ENCODE peak calls at places on chromosomes 7 and 10, in eight cellular contexts. B, E, X, S, P, A, J and U are unnamed samples.

GRCh38 chr7:141945356-141945755 is 1.4 kb downstream of the CLEC5A start:
- DNase-seq in P (no peak), J (no peak), A (no peak), E (no peak), B (no peak), S (no peak), X (no peak), U (peak)

GRCh38 chr7:116953727-116954442 is 584 bp downstream of the ST7 start:
- DNase-seq in S (peak), B (no peak), P (peak), J (peak), X (peak), E (peak), A (peak), U (no peak)

GRCh38 chr10:86264481-86265231 is 101.9 kb downstream of the GRID1 start:
- DNase-seq in B (no peak), X (peak), A (no peak), E (no peak), S (no peak), J (no peak), P (no peak), U (no peak)

GRCh38 chr10:62614389-62615157 is 189.9 kb upstream of the ADO start:
- DNase-seq in S (no peak), B (no peak), A (no peak), E (no peak), X (no peak), P (no peak), J (no peak), U (peak)

GRCh38 chr7:153524070-153524601 is 528.1 kb upstream of the DPP6 start:
- DNase-seq in B (no peak), E (no peak), A (no peak), J (peak), X (peak), S (no peak), P (no peak), U (no peak)

GRCh38 chr7:108002726-108003590 is at the start of gene LAMB1:
- DNase-seq in E (peak), P (no peak), S (no peak), B (no peak), J (peak), X (peak), A (no peak), U (no peak)

GRCh38 chr10:2897619-2898508 is 169.5 kb upstream of the PFKP start:
- DNase-seq in J (no peak), B (no peak), P (no peak), S (no peak), A (no peak), X (no peak), E (no peak), U (no peak)

GRCh38 chr7:80584778-80585177 is 53.7 kb upstream of the CD36 start:
- DNase-seq in P (no peak), A (no peak), B (no peak), E (no peak), X (no peak), S (no peak), J (peak), U (peak)

GRCh38 chr7:127393370-127394058 is 1.0 kb upstream of the ZNF800 start:
- DNase-seq in P (no peak), B (no peak), A (no peak), S (no peak), X (peak), E (no peak), J (peak), U (no peak)

GRCh38 chr7:91046322-91047088 is 217.7 kb upstream of the FZD1 start:
- DNase-seq in S (no peak), E (no peak), X (no peak), B (no peak), J (no peak), P (no peak), A (no peak), U (no peak)

GRCh38 chr10:122172311-122173008 is 98.6 kb upstream of the BTBD16 start:
- DNase-seq in J (no peak), E (no peak), S (no peak), P (no peak), A (no peak), X (no peak), B (no peak), U (no peak)
- H3K27ac ChIP-seq in J (no peak), E (no peak), S (no peak), P (no peak), A (no peak), X (peak), B (peak), U (no peak)

DNA sequence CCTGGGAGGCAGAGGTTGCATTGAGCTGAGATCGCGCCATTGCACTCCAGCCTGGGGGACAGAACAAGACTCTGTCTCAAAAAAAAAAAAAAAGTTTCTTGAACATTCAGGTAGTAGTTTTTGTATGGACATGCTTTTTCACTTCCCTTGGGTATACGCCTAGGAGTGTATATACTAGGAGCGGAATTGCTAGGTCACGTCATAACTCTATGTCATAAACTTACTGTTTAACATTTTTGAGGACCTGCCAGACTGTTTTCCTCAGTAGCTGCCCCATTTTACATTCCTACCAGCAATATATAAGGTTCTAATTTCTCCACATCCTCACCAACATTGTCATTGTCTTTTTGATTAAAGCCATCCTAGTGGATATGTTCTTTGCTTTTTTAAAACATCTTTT is 51.6 kb downstream of the MKI67 start:
- DNase-seq in S (no peak), X (no peak), A (no peak), P (no peak), B (no peak), E (no peak), J (no peak), U (no peak)
- H3K27ac ChIP-seq in S (no peak), X (no peak), A (no peak), P (no peak), B (no peak), E (no peak), J (no peak), U (no peak)

GRCh38 chr10:25707976-25708671 is 225.9 kb upstream of the MYO3A start:
- DNase-seq in J (no peak), E (no peak), S (no peak), A (no peak), X (no peak), P (no peak), B (no peak), U (no peak)

DNA sequence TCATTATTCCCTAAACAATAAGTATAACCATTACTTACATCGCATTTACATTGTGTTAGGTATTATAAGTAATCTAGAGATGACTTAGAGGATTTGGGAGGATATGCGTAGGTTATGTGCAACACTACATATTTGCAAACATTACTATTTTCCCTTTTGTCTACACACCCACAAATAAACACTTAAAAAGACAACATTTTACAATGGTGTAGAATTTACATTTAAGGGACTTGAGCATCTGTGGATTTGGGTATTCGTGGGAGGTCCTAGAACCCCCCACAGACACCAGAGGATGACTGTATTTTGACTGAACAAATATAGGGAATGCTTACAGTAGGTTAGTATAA is 220.2 kb upstream of the MYO3A start:
- DNase-seq in P (no peak), A (no peak), E (no peak), B (no peak), J (no peak), X (no peak), S (no peak), U (no peak)
- H3K27ac ChIP-seq in P (no peak), A (no peak), E (no peak), B (no peak), J (no peak), X (no peak), S (no peak), U (no peak)

DNA sequence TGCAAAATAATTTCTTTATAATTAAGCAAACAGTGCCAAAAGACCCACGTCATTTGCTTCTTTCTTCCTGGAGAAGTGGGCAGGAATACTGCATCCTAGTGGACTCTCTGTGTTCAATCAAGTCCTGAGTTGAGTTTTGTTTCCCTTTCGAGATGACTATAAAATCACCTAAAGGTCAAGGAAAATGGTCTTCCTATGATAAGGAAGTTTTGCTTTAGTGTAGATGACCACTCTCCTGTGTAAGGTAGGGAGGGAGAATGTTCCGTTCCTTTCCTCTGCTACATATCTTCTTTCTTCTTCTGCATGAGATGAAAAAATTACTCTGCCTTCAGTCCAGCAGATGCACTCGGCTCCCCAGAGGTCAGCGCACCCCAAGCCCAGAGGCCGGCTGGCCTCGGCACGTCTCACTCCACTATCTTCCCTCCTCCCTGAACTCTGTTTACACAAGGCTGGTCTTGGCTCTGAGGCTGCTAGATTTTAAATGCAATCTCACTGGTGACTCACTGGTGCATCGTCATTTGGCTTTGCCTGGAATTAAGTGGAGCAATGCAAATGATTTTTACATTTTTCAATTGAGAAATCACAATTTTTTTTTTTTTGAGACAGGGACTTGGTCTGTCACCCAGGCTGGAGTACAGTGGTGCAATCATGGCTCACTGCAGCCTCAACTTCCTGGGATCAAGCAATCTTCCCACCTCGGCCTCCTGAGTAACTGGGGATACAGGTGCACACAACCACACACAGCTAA is 18.6 kb upstream of the VDAC2 start:
- DNase-seq in X (peak), P (no peak), J (peak), B (no peak), A (peak), E (peak), S (no peak), U (no peak)
- H3K27ac ChIP-seq in X (peak), P (no peak), J (no peak), B (peak), A (peak), E (no peak), S (no peak), U (peak)

GRCh38 chr7:157623556-157623955 is 286.8 kb downstream of the DNAJB6 start:
- DNase-seq in X (no peak), E (no peak), A (no peak), S (no peak), B (no peak), J (no peak), P (no peak), U (no peak)

GRCh38 chr7:157620616-157621015 is 283.8 kb downstream of the DNAJB6 start:
- DNase-seq in P (no peak), E (no peak), J (no peak), A (no peak), S (no peak), B (no peak), X (peak), U (no peak)

GRCh38 chr7:157622000-157622399 is 285.2 kb downstream of the DNAJB6 start:
- DNase-seq in E (no peak), X (no peak), S (no peak), P (no peak), B (no peak), A (no peak), J (no peak), U (no peak)

GRCh38 chr7:157621131-157621681 is 284.4 kb downstream of the DNAJB6 start:
- DNase-seq in A (no peak), J (no peak), P (no peak), E (no peak), X (peak), B (no peak), S (no peak), U (no peak)

GRCh38 chr7:157622408-157623221 is 285.8 kb downstream of the DNAJB6 start:
- DNase-seq in A (no peak), E (no peak), P (no peak), J (no peak), S (no peak), B (no peak), X (peak), U (no peak)
- H3K27ac ChIP-seq in A (no peak), E (no peak), P (no peak), J (no peak), S (no peak), B (no peak), X (no peak), U (no peak)

DNA sequence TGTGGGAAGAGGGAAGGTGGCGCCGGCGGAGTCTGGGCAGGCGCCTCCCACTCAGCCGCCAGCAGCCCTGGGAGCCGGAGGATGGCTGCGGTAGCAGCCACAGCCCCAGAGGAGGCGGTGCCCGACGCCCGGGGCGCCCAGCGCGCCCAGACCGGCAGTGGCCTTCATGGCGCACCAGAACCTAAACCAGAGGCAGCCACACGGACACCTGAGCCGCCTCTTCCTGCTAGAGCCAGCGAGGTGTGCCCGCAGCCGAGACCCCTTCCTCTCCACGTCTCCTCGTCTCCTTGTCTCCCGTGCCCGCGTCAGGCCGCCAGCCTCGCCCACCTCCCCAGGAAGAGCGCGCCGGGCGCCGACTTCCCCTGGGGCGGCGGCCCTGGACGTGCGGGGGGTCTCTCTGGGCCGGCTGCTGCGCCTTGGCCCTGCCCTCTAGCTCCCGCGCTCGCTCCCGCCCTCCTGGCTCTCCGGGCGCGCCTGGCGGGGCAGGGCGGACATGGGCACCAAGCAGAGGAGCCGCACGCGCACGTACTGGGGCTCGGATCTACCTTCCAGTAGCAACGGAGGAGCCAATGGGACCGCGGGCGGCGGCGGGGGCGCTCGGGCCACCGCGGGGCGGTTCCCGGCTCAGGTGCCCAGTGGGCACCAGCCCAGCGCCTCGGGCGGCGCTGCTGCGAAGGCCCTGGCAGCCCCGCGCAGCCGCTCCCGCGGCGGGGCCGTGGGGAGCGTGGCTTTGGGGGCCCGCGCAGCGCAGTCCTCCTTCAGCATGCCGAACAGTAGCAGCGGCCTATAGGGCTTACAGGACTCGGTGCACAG is 33.0 kb upstream of the SFTPD start:
- DNase-seq in B (no peak), J (peak), E (no peak), A (no peak), X (peak), S (no peak), P (no peak), U (no peak)
- H3K27ac ChIP-seq in B (peak), J (no peak), E (no peak), A (no peak), X (peak), S (no peak), P (no peak), U (peak)

DNA sequence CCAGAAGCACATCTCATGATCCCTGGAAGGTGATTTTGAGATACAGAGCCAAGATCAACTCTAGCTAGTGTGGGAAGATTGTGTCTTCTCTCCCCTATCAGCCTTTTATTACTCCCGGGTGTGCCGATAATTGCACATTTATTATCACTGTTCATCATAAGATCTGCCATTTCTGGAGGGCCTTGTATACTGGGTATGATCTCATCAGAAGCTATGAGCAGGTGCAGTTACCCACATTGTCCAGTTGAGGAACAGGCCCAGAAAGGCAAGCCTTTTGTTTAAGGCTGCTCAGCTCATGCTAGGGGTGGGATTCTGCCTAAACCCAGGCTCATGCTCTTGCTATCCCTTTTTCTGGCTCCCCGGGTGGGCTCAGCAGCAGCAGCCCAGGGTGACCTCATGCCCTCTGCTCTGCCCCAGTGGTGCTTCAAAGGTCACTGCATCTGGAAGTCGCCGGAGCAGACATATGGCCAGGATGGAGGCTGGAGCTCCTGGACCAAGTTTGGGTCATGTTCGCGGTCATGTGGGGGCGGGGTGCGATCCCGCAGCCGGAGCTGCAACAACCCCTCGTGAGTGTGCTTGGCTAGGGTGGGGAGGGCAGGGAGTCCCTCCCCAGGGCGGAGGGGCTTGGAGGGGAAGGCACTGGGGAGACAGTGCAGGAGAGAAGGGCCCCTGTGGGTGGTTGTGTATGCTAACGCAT is 46.6 kb downstream of the TBATA start:
- DNase-seq in P (no peak), J (no peak), B (no peak), X (no peak), A (no peak), S (no peak), E (no peak), U (no peak)
- H3K27ac ChIP-seq in P (no peak), J (no peak), B (no peak), X (no peak), A (no peak), S (no peak), E (no peak), U (no peak)

GRCh38 chr10:121077331-121077730 is 226.2 kb downstream of the WDR11 start:
- DNase-seq in A (no peak), X (no peak), E (no peak), P (no peak), B (no peak), J (peak), S (no peak), U (no peak)
- H3K27ac ChIP-seq in A (no peak), X (peak), E (no peak), P (no peak), B (no peak), J (no peak), S (no peak), U (no peak)

GRCh38 chr10:44761076-44761475 is 150.1 kb upstream of the TMEM72 start:
- DNase-seq in A (no peak), P (no peak), E (no peak), J (no peak), S (no peak), X (no peak), B (no peak), U (no peak)

GRCh38 chr10:44752451-44753441 is 158.4 kb upstream of the TMEM72 start:
- DNase-seq in E (no peak), B (no peak), P (peak), A (peak), X (no peak), J (no peak), S (no peak), U (peak)

GRCh38 chr10:44759122-44759521 is 152.0 kb upstream of the TMEM72 start:
- DNase-seq in B (no peak), J (no peak), E (no peak), P (no peak), X (no peak), S (no peak), A (no peak), U (no peak)

GRCh38 chr10:44757551-44758205 is 153.5 kb upstream of the TMEM72 start:
- DNase-seq in X (no peak), P (no peak), E (no peak), J (peak), S (no peak), B (no peak), A (no peak), U (no peak)

DNA sequence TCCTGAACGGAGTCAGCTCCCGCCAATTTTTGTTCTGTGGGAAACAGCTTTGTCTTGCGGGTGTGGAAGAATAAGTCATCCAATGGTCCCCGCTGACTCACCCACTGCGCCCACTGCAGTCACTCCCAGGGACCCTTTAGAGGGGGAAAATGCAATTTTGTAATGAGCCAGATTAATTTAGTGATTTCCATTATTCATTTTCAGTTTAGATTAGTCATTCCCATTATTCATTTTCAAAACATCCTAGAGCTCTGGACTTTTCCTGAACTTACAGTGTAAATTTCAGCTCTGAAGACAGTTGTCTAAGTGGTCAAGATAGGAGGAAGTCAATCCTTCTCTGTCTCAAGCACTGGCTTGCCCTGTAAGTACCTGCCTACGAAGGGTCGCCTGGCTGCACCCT is 154.9 kb upstream of the TMEM72 start:
- DNase-seq in J (no peak), X (no peak), E (no peak), B (no peak), S (no peak), P (no peak), A (no peak), U (peak)
- H3K27ac ChIP-seq in J (no peak), X (no peak), E (no peak), B (no peak), S (no peak), P (no peak), A (no peak), U (no peak)